ENCODE peak calls at places on chromosomes 1 and 21, in seven cellular contexts. M is uterus, O is lower lobe of right lung, K is OCI-LY7, X is fibroblast of the aortic adventitia, N is fibroblast of lung, Z is astrocyte of the cerebellum. T is an unnamed sample.

GRCh38 chr1:231925864-231926263 is 299.3 kb downstream of the DISC1 start:
- DNase-seq in Z (no peak), M (no peak), X (no peak), K (no peak), O (no peak), N (no peak), T (no peak)

GRCh38 chr1:53197301-53198205 is 929 bp downstream of the CPT2 start:
- DNase-seq in M (no peak), O (no peak), K (no peak), Z (no peak), X (no peak), N (no peak), T (no peak)

GRCh38 chr21:38769253-38769780 is 36.4 kb upstream of the ETS2 start:
- DNase-seq in K (no peak), X (peak), Z (peak), M (no peak), O (no peak), N (peak), T (no peak)

GRCh38 chr1:81998165-81998564 is 197.4 kb downstream of the ADGRL2 start:
- DNase-seq in M (no peak), N (no peak), X (peak), Z (no peak), K (no peak), O (no peak), T (no peak)

GRCh38 chr1:214843281-214843680 is 239.3 kb upstream of the KCNK2 start:
- DNase-seq in O (no peak), N (no peak), K (no peak), X (peak), Z (no peak), M (no peak), T (no peak)

GRCh38 chr1:70915258-70915657 is 132.4 kb downstream of the PTGER3 start:
- DNase-seq in M (no peak), K (no peak), N (no peak), Z (no peak), X (no peak), O (no peak), T (no peak)

GRCh38 chr1:975896-976683 is 5.8 kb downstream of the PERM1 start:
- DNase-seq in N (peak), X (peak), O (peak), K (peak), Z (no peak), M (no peak), T (peak)

GRCh38 chr21:38267991-38268858 is 11.4 kb downstream of the KCNJ15 start:
- DNase-seq in O (no peak), M (no peak), X (peak), K (no peak), Z (no peak), N (peak), T (no peak)

GRCh38 chr1:226029093-226029496 is 30.0 kb upstream of the SDE2 start:
- DNase-seq in N (no peak), K (peak), O (peak), M (no peak), Z (no peak), X (no peak), T (no peak)

GRCh38 chr21:33522950-33523349 is 19.0 kb downstream of the GART start:
- DNase-seq in N (no peak), Z (no peak), O (no peak), M (no peak), X (no peak), K (no peak), T (no peak)

GRCh38 chr1:174407705-174408104 is 40.1 kb upstream of the GPR52 start:
- DNase-seq in Z (no peak), O (no peak), X (no peak), N (no peak), M (no peak), K (no peak), T (no peak)

GRCh38 chr1:7404046-7404742 is 366.9 kb upstream of the VAMP3 start:
- DNase-seq in N (no peak), Z (no peak), O (no peak), K (no peak), M (no peak), X (no peak), T (no peak)

GRCh38 chr1:117572546-117572945 is 33.3 kb upstream of the TENT5C start:
- DNase-seq in O (peak), Z (no peak), N (no peak), M (peak), X (no peak), K (peak), T (peak)

GRCh38 chr1:225655509-225656258 is 2.8 kb upstream of the ENAH start:
- DNase-seq in K (peak), O (no peak), M (peak), N (peak), Z (peak), X (peak), T (peak)

GRCh38 chr21:45496968-45497845 is 45.0 kb downstream of the SLC19A1 start:
- DNase-seq in O (peak), X (no peak), N (no peak), Z (no peak), K (no peak), M (no peak), T (no peak)

GRCh38 chr1:9823693-9823942 is 147 bp downstream of the CLSTN1 start:
- DNase-seq in N (no peak), M (no peak), Z (no peak), X (no peak), O (no peak), K (no peak), T (no peak)

GRCh38 chr21:32712641-32713040 is 15.2 kb downstream of the SYNJ1 start:
- DNase-seq in Z (no peak), M (no peak), X (no peak), N (no peak), O (no peak), K (no peak), T (no peak)

GRCh38 chr1:183093821-183094287 is 70.6 kb downstream of the LAMC1 start:
- DNase-seq in O (no peak), Z (no peak), K (no peak), X (peak), N (no peak), M (no peak), T (no peak)

GRCh38 chr1:9465640-9466039 is 73.6 kb upstream of the SLC25A33 start:
- DNase-seq in M (no peak), X (no peak), O (no peak), K (no peak), N (no peak), Z (no peak), T (no peak)

GRCh38 chr1:167683641-167684502 is 37.9 kb upstream of the MPZL1 start:
- DNase-seq in N (peak), K (no peak), X (no peak), O (peak), M (peak), Z (no peak), T (no peak)

GRCh38 chr1:187956975-187957374 is 1128.2 kb downstream of the PLA2G4A start:
- DNase-seq in Z (no peak), M (no peak), O (no peak), K (no peak), X (no peak), N (peak), T (no peak)

GRCh38 chr1:113242481-113242880 is 147.8 kb upstream of the MAGI3 start:
- DNase-seq in N (no peak), X (no peak), O (no peak), Z (no peak), M (no peak), K (no peak), T (no peak)

GRCh38 chr1:245765241-245766000 is 610.6 kb downstream of the KIF26B start:
- DNase-seq in O (no peak), K (no peak), X (peak), Z (no peak), M (no peak), N (peak), T (no peak)

GRCh38 chr1:108568589-108568988 is 8.7 kb downstream of the EEIG2 start:
- DNase-seq in O (no peak), M (no peak), N (no peak), K (no peak), X (no peak), Z (no peak), T (no peak)

GRCh38 chr1:108561145-108561458 is 1.2 kb downstream of the EEIG2 start:
- DNase-seq in O (no peak), M (no peak), N (no peak), Z (no peak), X (no peak), K (no peak), T (no peak)

GRCh38 chr1:108561731-108562326 is 1.9 kb downstream of the EEIG2 start:
- DNase-seq in O (peak), M (peak), X (peak), N (peak), K (peak), Z (no peak), T (no peak)

GRCh38 chr1:108563808-108564207 is 3.9 kb downstream of the EEIG2 start:
- DNase-seq in K (no peak), O (no peak), Z (no peak), N (no peak), M (no peak), X (no peak), T (no peak)

GRCh38 chr1:108565081-108565480 is 5.2 kb downstream of the EEIG2 start:
- DNase-seq in Z (no peak), X (no peak), K (no peak), O (no peak), M (no peak), N (no peak), T (no peak)
- H3K4me3 ChIP-seq in Z (no peak), X (no peak), K (no peak), O (no peak), M (no peak), N (no peak), T (no peak)

GRCh38 chr1:43454270-43455011 is 710 bp upstream of the HYI start:
- DNase-seq in M (peak), N (peak), K (peak), O (peak), X (peak), Z (peak), T (peak)
- H3K4me3 ChIP-seq in M (peak), N (peak), K (no peak), O (peak), X (peak), Z (peak), T (peak)

GRCh38 chr1:26785611-26786436 is 1.9 kb upstream of the PIGV start:
- DNase-seq in K (peak), N (peak), X (peak), M (no peak), O (no peak), Z (no peak), T (no peak)
- H3K4me3 ChIP-seq in K (peak), N (no peak), X (peak), M (no peak), O (peak), Z (no peak), T (no peak)

GRCh38 chr1:24186031-24186710 is 918 bp downstream of the IFNLR1 start:
- DNase-seq in O (no peak), M (no peak), X (no peak), K (no peak), Z (no peak), N (no peak), T (no peak)
- H3K4me3 ChIP-seq in O (peak), M (no peak), X (no peak), K (peak), Z (no peak), N (no peak), T (peak)

DNA sequence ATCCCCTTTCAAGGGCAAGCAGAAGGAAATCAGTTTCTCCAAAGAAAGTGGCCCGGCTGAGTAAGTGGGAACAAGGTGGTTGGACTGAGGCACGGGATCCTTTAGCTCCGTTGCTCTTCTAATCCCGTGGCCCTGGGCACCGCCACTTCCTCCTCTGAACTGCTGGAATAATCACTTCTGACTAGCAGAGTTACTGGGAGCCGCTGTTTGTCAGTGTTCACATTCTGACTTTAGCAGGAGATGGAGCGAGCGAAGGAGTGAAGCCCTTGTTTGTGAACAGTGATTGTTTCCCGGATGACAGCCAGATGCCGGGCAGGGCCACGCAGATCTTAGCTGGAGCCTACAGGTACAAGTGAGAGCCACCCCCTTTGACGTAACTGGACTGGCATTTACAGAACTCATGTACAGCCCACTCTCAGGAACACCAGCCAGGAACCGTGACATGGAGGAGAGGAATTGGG is 1.3 kb upstream of the ZNF496 start:
- DNase-seq in O (peak), N (peak), K (no peak), X (peak), M (peak), Z (no peak), T (peak)
- H3K4me3 ChIP-seq in O (peak), N (peak), K (peak), X (peak), M (peak), Z (peak), T (peak)

GRCh38 chr1:51622455-51622913 is 5.6 kb downstream of the OSBPL9 start:
- DNase-seq in N (peak), X (peak), M (peak), O (no peak), K (no peak), Z (peak), T (peak)
- H3K4me3 ChIP-seq in N (no peak), X (no peak), M (no peak), O (no peak), K (no peak), Z (no peak), T (no peak)

DNA sequence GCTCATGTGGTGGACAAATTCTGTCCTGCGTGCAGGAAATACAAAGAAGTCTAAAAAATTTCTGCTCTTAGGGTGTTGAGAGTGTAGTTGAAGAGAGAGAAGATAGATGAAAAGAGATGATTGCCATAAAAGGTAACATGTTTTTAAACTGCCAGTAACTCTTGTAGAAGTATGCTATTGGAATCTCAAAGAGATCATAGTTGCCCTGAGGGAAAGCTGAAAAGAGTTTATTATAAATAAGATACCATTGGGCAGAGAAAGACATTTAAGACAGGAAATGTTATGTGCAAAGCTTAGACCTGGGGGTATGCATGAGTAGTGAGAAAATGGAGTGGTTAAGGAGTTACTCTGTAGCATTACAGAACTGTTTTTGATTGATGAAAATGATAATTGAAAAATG is 17.6 kb downstream of the GABPA start:
- DNase-seq in Z (no peak), M (no peak), K (no peak), X (no peak), N (no peak), O (no peak), T (no peak)
- H3K4me3 ChIP-seq in Z (no peak), M (no peak), K (no peak), X (no peak), N (no peak), O (no peak), T (no peak)